ENCODE peak calls at places on chromosomes 6 and 20, in eight cellular contexts. C, G, S, V, R, T, K and L are unnamed samples.
A peak's percentile ranks its signal among the peaks of the same experiment; 100 is the strongest.

GRCh38 chr6:85185977-85186376 is 263.9 kb upstream of the NT5E start:
- DNase-seq in V (no peak), K (no peak), C (no peak), G (no peak), S (no peak), R (no peak), T (no peak), L (no peak)

GRCh38 chr6:29861521-29862255 is 34.1 kb downstream of the HLA-G start:
- DNase-seq in V (no peak), G (no peak), S (no peak), R (no peak), K (no peak), C (no peak), T (no peak), L (no peak)

GRCh38 chr20:642398-643174 is 10.4 kb downstream of the SRXN1 start:
- DNase-seq in T (no peak), K (no peak), G (no peak), R (no peak), S (no peak), V (no peak), C (no peak), L (no peak)

GRCh38 chr6:46170357-46171289 is at the start of gene ENPP5:
- DNase-seq in S (no peak), G (peak; percentile 97), K (peak; percentile 34), V (peak; percentile 66), R (peak; percentile 66), T (peak; percentile 99), C (peak; percentile 90), L (peak; percentile 41)

GRCh38 chr20:24634855-24635254 is 165.4 kb downstream of the SYNDIG1 start:
- DNase-seq in K (no peak), V (peak; percentile 45), G (no peak), C (peak; percentile 75), S (peak; percentile 82), T (peak; percentile 95), R (no peak), L (no peak)

GRCh38 chr20:22584630-22584921 is 204 bp upstream of the FOXA2 start:
- DNase-seq in T (no peak), R (no peak), K (no peak), G (peak; percentile 96), C (no peak), S (no peak), V (peak; percentile 55), L (no peak)

GRCh38 chr6:160060920-160061447 is 60.6 kb upstream of the SLC22A1 start:
- DNase-seq in R (no peak), C (peak; percentile 54), G (no peak), V (no peak), T (no peak), K (no peak), S (no peak), L (no peak)

GRCh38 chr20:63026582-63027424 is 20.0 kb upstream of the BHLHE23 start:
- DNase-seq in K (no peak), C (no peak), R (no peak), V (no peak), G (no peak), T (peak; percentile 61), S (no peak), L (no peak)

GRCh38 chr6:128417698-128418097 is 102.7 kb downstream of the PTPRK start:
- DNase-seq in G (no peak), R (no peak), C (no peak), V (no peak), S (no peak), K (no peak), T (no peak), L (no peak)

GRCh38 chr20:1308067-1308701 is 20.8 kb downstream of the SDCBP2 start:
- DNase-seq in C (no peak), G (no peak), R (no peak), T (peak; percentile 69), K (no peak), S (no peak), V (no peak), L (no peak)

GRCh38 chr20:11492846-11493245 is 424.8 kb upstream of the BTBD3 start:
- DNase-seq in S (no peak), K (no peak), R (no peak), T (no peak), V (no peak), C (no peak), G (no peak), L (no peak)

GRCh38 chr20:561437-562231 is 18.0 kb upstream of the CSNK2A1 start:
- DNase-seq in R (peak; percentile 59), V (peak; percentile 87), T (no peak), G (peak; percentile 78), S (peak; percentile 72), C (no peak), K (no peak), L (no peak)

GRCh38 chr6:70651326-70651905 is 16.3 kb upstream of the SMAP1 start:
- DNase-seq in R (peak; percentile 72), C (no peak), V (no peak), G (no peak), T (no peak), S (no peak), K (no peak), L (peak; percentile 25)

GRCh38 chr20:25508083-25508770 is 77.1 kb downstream of the NINL start:
- DNase-seq in C (peak; percentile 46), G (no peak), S (peak; percentile 64), R (no peak), T (no peak), K (no peak), V (peak; percentile 63), L (no peak)

GRCh38 chr6:165618241-165618640 is 44.8 kb downstream of the PDE10A start:
- DNase-seq in S (no peak), C (no peak), G (no peak), T (no peak), K (no peak), V (no peak), R (no peak), L (no peak)

GRCh38 chr6:42742116-42742894 is 3.6 kb downstream of the TBCC start:
- DNase-seq in K (no peak), G (peak; percentile 34), R (no peak), C (no peak), V (no peak), T (no peak), S (peak; percentile 57), L (no peak)

GRCh38 chr20:47358672-47359532 is 2.4 kb upstream of the ZMYND8 start:
- DNase-seq in T (peak; percentile 94), R (no peak), S (peak; percentile 88), C (peak; percentile 81), K (no peak), G (no peak), V (peak; percentile 99), L (no peak)

GRCh38 chr20:25018841-25019240 is 26.3 kb upstream of the APMAP start:
- DNase-seq in S (no peak), R (no peak), K (no peak), T (peak; percentile 67), G (no peak), V (no peak), C (peak; percentile 35), L (no peak)

GRCh38 chr6:63598251-63599036 is 26.2 kb downstream of the LOC128125822 start:
- DNase-seq in G (peak; percentile 93), C (peak; percentile 80), T (peak; percentile 90), S (peak; percentile 76), V (peak; percentile 86), R (peak; percentile 81), K (peak; percentile 67), L (peak; percentile 52)

GRCh38 chr6:155158044-155158843 is 105.6 kb upstream of the CLDN20 start:
- DNase-seq in V (no peak), C (no peak), T (no peak), R (no peak), S (peak; percentile 63), K (no peak), G (no peak), L (no peak)

GRCh38 chr6:6837541-6838080 is 249.1 kb downstream of the LY86 start:
- DNase-seq in C (no peak), V (no peak), T (no peak), K (no peak), G (no peak), R (no peak), S (no peak), L (no peak)

GRCh38 chr20:39259010-39259803 is 297.1 kb downstream of the DHX35 start:
- DNase-seq in G (no peak), V (no peak), S (no peak), T (no peak), R (no peak), C (no peak), K (no peak), L (no peak)

GRCh38 chr6:135537782-135538301 is 40.3 kb upstream of the AHI1 start:
- DNase-seq in G (no peak), K (no peak), C (no peak), R (peak; percentile 47), V (no peak), S (peak; percentile 92), T (no peak), L (no peak)

GRCh38 chr6:3077430-3077829 is 9.1 kb downstream of the RIPK1 start:
- DNase-seq in S (no peak), V (no peak), G (no peak), T (no peak), K (no peak), R (no peak), C (no peak), L (no peak)

GRCh38 chr6:43776799-43777776 is 7.1 kb downstream of the VEGFA start:
- DNase-seq in C (no peak), S (no peak), G (no peak), K (no peak), T (peak; percentile 59), V (no peak), R (no peak), L (no peak)

GRCh38 chr6:18352001-18352400 is 35.1 kb upstream of the RNF144B start:
- DNase-seq in T (no peak), V (no peak), S (no peak), G (no peak), K (no peak), C (no peak), R (no peak), L (no peak)